ENCODE peak calls at places on chromosome 11, in eight cellular contexts. D, H, N, C, K, X, R and E are unnamed samples.

GRCh38 chr11:130761560-130762220 is 154.6 kb downstream of the SNX19 start:
- DNase-seq in D (no peak), H (no peak), N (no peak), C (no peak), K (no peak), X (no peak), R (no peak), E (no peak)

GRCh38 chr11:122214567-122214966 is 98.6 kb upstream of the BLID start:
- DNase-seq in D (no peak), H (peak; percentile 67), N (no peak), C (no peak), K (no peak), X (no peak), R (no peak), E (no peak)

GRCh38 chr11:8287297-8288070 is 23.8 kb upstream of the LMO1 start:
- DNase-seq in D (no peak), H (no peak), N (no peak), C (no peak), K (no peak), X (no peak), R (no peak), E (no peak)

GRCh38 chr11:47403571-47403970 is 4.8 kb upstream of the SLC39A13 start:
- DNase-seq in D (no peak), H (no peak), N (no peak), C (no peak), K (no peak), X (no peak), R (no peak), E (no peak)

GRCh38 chr11:69138265-69138664 is 17.5 kb upstream of the SMIM38 start:
- DNase-seq in D (no peak), H (peak; percentile 77), N (no peak), C (no peak), K (no peak), X (no peak), R (no peak), E (no peak)

GRCh38 chr11:62851807-62852522 is 12.6 kb upstream of the WDR74 start:
- DNase-seq in D (no peak), H (no peak), N (no peak), C (no peak), K (no peak), X (no peak), R (no peak), E (no peak)

GRCh38 chr11:135069884-135070283 is 657.8 kb upstream of the B3GAT1 start:
- DNase-seq in D (no peak), H (peak; percentile 26), N (no peak), C (no peak), K (no peak), X (no peak), R (no peak), E (no peak)

GRCh38 chr11:93717501-93717900 is 23.8 kb downstream of the TAF1D start:
- DNase-seq in D (no peak), H (no peak), N (no peak), C (no peak), K (no peak), X (no peak), R (no peak), E (no peak)

GRCh38 chr11:44889266-44889665 is 61.4 kb downstream of the TP53I11 start:
- DNase-seq in D (no peak), H (no peak), N (no peak), C (no peak), K (no peak), X (no peak), R (no peak), E (no peak)

GRCh38 chr11:75100314-75100713 is 3.6 kb upstream of the OR2AT4 start:
- DNase-seq in D (no peak), H (peak; percentile 70), N (no peak), C (no peak), K (no peak), X (no peak), R (no peak), E (no peak)

GRCh38 chr11:122742350-122742749 is 86.8 kb downstream of the UBASH3B start:
- DNase-seq in D (no peak), H (no peak), N (no peak), C (no peak), K (no peak), X (no peak), R (no peak), E (no peak)

GRCh38 chr11:90747057-90747456 is 524.2 kb upstream of the CHORDC1 start:
- DNase-seq in D (no peak), H (peak; percentile 94), N (no peak), C (no peak), K (no peak), X (no peak), R (no peak), E (no peak)